ENCODE peak calls at places on chromosomes 7 and 10, in seven cellular contexts. One of them, this sample, is unnamed.

GRCh38 chr7:22700559-22701002 is 26.4 kb upstream of the IL6 start:
- DNase-seq in mammary epithelial cell: no peak
- DNase-seq in hypothalamus: no peak
- DNase-seq in left cardiac atrium: no peak
- DNase-seq in GM12892: no peak
- DNase-seq in GM12865: peak; percentile 18
- DNase-seq in AG08395: peak; percentile 28
- DNase-seq in this sample: no peak

GRCh38 chr10:3758491-3758970 is 26.5 kb downstream of the KLF6 start:
- DNase-seq in GM12865: no peak
- DNase-seq in GM12892: no peak
- DNase-seq in AG08395: no peak
- DNase-seq in hypothalamus: no peak
- DNase-seq in left cardiac atrium: no peak
- DNase-seq in mammary epithelial cell: no peak
- DNase-seq in this sample: no peak

GRCh38 chr10:33385686-33386085 is 51.2 kb upstream of the NRP1 start:
- DNase-seq in left cardiac atrium: no peak
- DNase-seq in mammary epithelial cell: no peak
- DNase-seq in hypothalamus: no peak
- DNase-seq in GM12865: no peak
- DNase-seq in GM12892: no peak
- DNase-seq in AG08395: no peak
- DNase-seq in this sample: no peak

GRCh38 chr10:78977761-78978305 is 90.9 kb upstream of the ZMIZ1 start:
- DNase-seq in GM12892: no peak
- DNase-seq in mammary epithelial cell: peak; percentile 87
- DNase-seq in GM12865: no peak
- DNase-seq in AG08395: peak; percentile 70
- DNase-seq in left cardiac atrium: peak; percentile 50
- DNase-seq in hypothalamus: no peak
- DNase-seq in this sample: peak; percentile 97

GRCh38 chr7:76133164-76133775 is 68.4 kb upstream of the SRRM3 start:
- DNase-seq in mammary epithelial cell: no peak
- DNase-seq in GM12892: no peak
- DNase-seq in left cardiac atrium: no peak
- DNase-seq in GM12865: no peak
- DNase-seq in AG08395: no peak
- DNase-seq in hypothalamus: no peak
- DNase-seq in this sample: no peak

GRCh38 chr7:132286836-132287235 is 289.4 kb downstream of the PLXNA4 start:
- DNase-seq in GM12865: no peak
- DNase-seq in AG08395: no peak
- DNase-seq in GM12892: no peak
- DNase-seq in hypothalamus: no peak
- DNase-seq in mammary epithelial cell: no peak
- DNase-seq in left cardiac atrium: no peak
- DNase-seq in this sample: no peak

GRCh38 chr10:119655566-119656001 is 4.4 kb downstream of the BAG3 start:
- DNase-seq in GM12892: no peak
- DNase-seq in AG08395: peak; percentile 62
- DNase-seq in hypothalamus: no peak
- DNase-seq in GM12865: no peak
- DNase-seq in mammary epithelial cell: peak; percentile 85
- DNase-seq in left cardiac atrium: peak; percentile 72
- DNase-seq in this sample: peak; percentile 90

GRCh38 chr10:13788320-13788600 is 201.5 kb downstream of the PRPF18 start:
- DNase-seq in AG08395: peak; percentile 31
- DNase-seq in mammary epithelial cell: no peak
- DNase-seq in hypothalamus: no peak
- DNase-seq in GM12892: no peak
- DNase-seq in GM12865: no peak
- DNase-seq in left cardiac atrium: no peak
- DNase-seq in this sample: no peak

GRCh38 chr10:94496646-94497045 is 48.9 kb upstream of the HELLS start:
- DNase-seq in left cardiac atrium: no peak
- DNase-seq in mammary epithelial cell: no peak
- DNase-seq in GM12892: no peak
- DNase-seq in hypothalamus: no peak
- DNase-seq in AG08395: no peak
- DNase-seq in GM12865: no peak
- DNase-seq in this sample: peak; percentile 29

GRCh38 chr10:115827650-115828049 is 445.4 kb downstream of the GFRA1 start:
- DNase-seq in hypothalamus: no peak
- DNase-seq in AG08395: peak; percentile 29
- DNase-seq in left cardiac atrium: no peak
- DNase-seq in GM12892: no peak
- DNase-seq in GM12865: no peak
- DNase-seq in mammary epithelial cell: no peak
- DNase-seq in this sample: no peak

GRCh38 chr7:68964060-68964459 is 634.2 kb upstream of the AUTS2 start:
- DNase-seq in GM12865: no peak
- DNase-seq in mammary epithelial cell: no peak
- DNase-seq in left cardiac atrium: no peak
- DNase-seq in AG08395: peak; percentile 41
- DNase-seq in hypothalamus: no peak
- DNase-seq in GM12892: no peak
- DNase-seq in this sample: no peak

GRCh38 chr10:118564652-118565051 is 30.8 kb downstream of the PRLHR start:
- DNase-seq in hypothalamus: no peak
- DNase-seq in GM12865: no peak
- DNase-seq in AG08395: peak; percentile 66
- DNase-seq in GM12892: no peak
- DNase-seq in left cardiac atrium: no peak
- DNase-seq in mammary epithelial cell: no peak
- DNase-seq in this sample: no peak

GRCh38 chr7:23743226-23743625 is 33.2 kb downstream of the STK31 start:
- DNase-seq in mammary epithelial cell: no peak
- DNase-seq in GM12865: no peak
- DNase-seq in hypothalamus: no peak
- DNase-seq in GM12892: no peak
- DNase-seq in AG08395: no peak
- DNase-seq in left cardiac atrium: no peak
- DNase-seq in this sample: no peak

GRCh38 chr7:142717453-142717852 is 31.8 kb upstream of the PRSS1 start:
- DNase-seq in left cardiac atrium: no peak
- DNase-seq in AG08395: no peak
- DNase-seq in GM12892: no peak
- DNase-seq in mammary epithelial cell: no peak
- DNase-seq in hypothalamus: no peak
- DNase-seq in GM12865: no peak
- DNase-seq in this sample: no peak